ENCODE peak calls at places on chromosomes 12 and 14, in seven cellular contexts. P is HS-27A; O is prostate gland; K is activated CD4-positive, alpha-beta T cell treated with anti-CD3 and anti-CD28 coated beads, Interleukin-2, amount 50 U/mL, for 4 hours; X is RWPE1; Z is stimulated activated CD8-positive, alpha-beta memory T cell treated with anti-CD3 and anti-CD28 coated beads, Interleukin-4, amount 100 ng/mL, for 1 hour; Y is NCI-H510A. F is an unnamed sample.

GRCh38 chr14:74924061-74924460 is 1.0 kb upstream of the RPS6KL1 start:
- DNase-seq in P (no peak), O (no peak), K (no peak), X (no peak), Z (no peak), Y (no peak), F (no peak)

GRCh38 chr12:17077594-17077993 is 471.6 kb upstream of the LMO3 start:
- DNase-seq in P (no peak), O (no peak), K (no peak), X (no peak), Z (no peak), Y (no peak), F (no peak)

GRCh38 chr12:31323466-31324115 is 2.4 kb downstream of the SINHCAF start:
- DNase-seq in P (no peak), O (peak), K (peak), X (peak), Z (peak), Y (no peak), F (no peak)

GRCh38 chr14:95440951-95441350 is 75.5 kb downstream of the SYNE3 start:
- DNase-seq in P (no peak), O (no peak), K (no peak), X (no peak), Z (no peak), Y (no peak), F (no peak)

GRCh38 chr12:52291267-52291935 is at the start of gene KRT81:
- DNase-seq in P (no peak), O (no peak), K (no peak), X (no peak), Z (no peak), Y (no peak), F (no peak)

GRCh38 chr12:79692860-79693605 is 2.3 kb upstream of the PAWR start:
- DNase-seq in P (no peak), O (no peak), K (no peak), X (no peak), Z (no peak), Y (no peak), F (no peak)

GRCh38 chr14:61388976-61389576 is 67.7 kb downstream of the PRKCH start:
- DNase-seq in P (peak), O (no peak), K (no peak), X (no peak), Z (no peak), Y (no peak), F (no peak)

GRCh38 chr12:56591111-56591510 is 39.0 kb downstream of the BAZ2A start:
- DNase-seq in P (no peak), O (no peak), K (no peak), X (no peak), Z (no peak), Y (peak), F (peak)

GRCh38 chr12:126708492-126708896 is 1558.5 kb upstream of the TMEM132C start:
- DNase-seq in P (no peak), O (no peak), K (no peak), X (no peak), Z (no peak), Y (no peak), F (no peak)

GRCh38 chr12:26938660-26939185 is 453 bp downstream of the FGFR1OP2 start:
- DNase-seq in P (no peak), O (peak), K (no peak), X (peak), Z (no peak), Y (peak), F (peak)

GRCh38 chr14:69708586-69709169 is 58.3 kb upstream of the SRSF5 start:
- DNase-seq in P (no peak), O (no peak), K (peak), X (no peak), Z (no peak), Y (no peak), F (peak)

GRCh38 chr14:76007852-76008251 is 22.3 kb downstream of the IFT43 start:
- DNase-seq in P (no peak), O (no peak), K (no peak), X (no peak), Z (no peak), Y (no peak), F (no peak)

GRCh38 chr12:131608740-131609665 is 101.9 kb upstream of the SFSWAP start:
- DNase-seq in P (peak), O (peak), K (peak), X (peak), Z (no peak), Y (no peak), F (no peak)

GRCh38 chr14:100037351-100037750 is 27.9 kb upstream of the EVL start:
- DNase-seq in P (no peak), O (no peak), K (no peak), X (no peak), Z (no peak), Y (no peak), F (no peak)

GRCh38 chr14:74572829-74573360 is 39.1 kb downstream of the LTBP2 start:
- DNase-seq in P (no peak), O (peak), K (no peak), X (no peak), Z (no peak), Y (no peak), F (no peak)

GRCh38 chr14:68377056-68377455 is 415.8 kb downstream of the ZFP36L1 start:
- DNase-seq in P (no peak), O (no peak), K (no peak), X (no peak), Z (no peak), Y (no peak), F (no peak)

GRCh38 chr14:75487155-75487671 is 35.1 kb upstream of the BATF start:
- DNase-seq in P (no peak), O (no peak), K (no peak), X (peak), Z (no peak), Y (no peak), F (no peak)

GRCh38 chr12:124608451-124608870 is 41.0 kb upstream of the NCOR2 start:
- DNase-seq in P (no peak), O (no peak), K (no peak), X (peak), Z (no peak), Y (no peak), F (no peak)

F was measured in NCI-H2107.